ENCODE peak calls at places on chromosomes 13 and 19, in five cellular contexts. D is OCI-LY7, T is tibial nerve, R is IMR-90, P is lung. S is an unnamed sample. For H3K4me1, the result is how much of the 10 kb centered on the place peaks cover.

GRCh38 chr13:80430561-80430960 is 89.6 kb upstream of the SPRY2 start:
- DNase-seq in T (no peak), R (no peak), D (no peak), P (no peak), S (no peak)

GRCh38 chr19:5498817-5499535 is 43.8 kb downstream of the ZNRF4 start:
- DNase-seq in T (no peak), R (no peak), P (no peak), D (no peak), S (no peak)

GRCh38 chr19:45569619-45570421 is 14.8 kb downstream of the OPA3 start:
- DNase-seq in P (peak), T (no peak), D (peak), R (no peak), S (peak)

GRCh38 chr19:49592486-49593232 is 1.7 kb downstream of the PRR12 start:
- DNase-seq in D (peak), P (no peak), R (no peak), T (no peak), S (peak)

GRCh38 chr13:26384587-26384986 is 130.7 kb downstream of the CDK8 start:
- DNase-seq in R (no peak), P (no peak), D (no peak), T (no peak), S (no peak)

GRCh38 chr13:27401210-27401609 is 23.2 kb upstream of the GTF3A start:
- DNase-seq in T (no peak), D (no peak), R (no peak), P (no peak), S (no peak)

GRCh38 chr13:113964251-113964995 is 9.5 kb downstream of the C13orf46 start:
- DNase-seq in R (no peak), D (no peak), P (no peak), T (no peak), S (no peak)

GRCh38 chr13:33164331-33164730 is 121.2 kb downstream of the STARD13 start:
- DNase-seq in P (no peak), D (no peak), R (no peak), T (no peak), S (no peak)

GRCh38 chr13:22311734-22312404 is 641.0 kb downstream of the FGF9 start:
- DNase-seq in T (peak), P (no peak), D (no peak), R (no peak), S (no peak)

GRCh38 chr19:5717215-5717614 is 2.7 kb downstream of the LONP1 start:
- DNase-seq in D (no peak), T (no peak), P (no peak), R (no peak), S (no peak)

GRCh38 chr13:111639196-111639705 is 318.8 kb downstream of the TEX29 start:
- DNase-seq in T (no peak), R (no peak), P (no peak), D (no peak), S (no peak)

GRCh38 chr13:112668924-112669323 is 20.9 kb upstream of the ATP11A start:
- DNase-seq in D (no peak), P (no peak), T (no peak), R (no peak), S (no peak)

GRCh38 chr19:38277969-38278680 is 13.8 kb downstream of the SPINT2 start:
- DNase-seq in P (peak), R (peak), D (no peak), T (no peak), S (peak)

GRCh38 chr13:46542833-46543232 is 10.1 kb upstream of the LRCH1 start:
- DNase-seq in T (no peak), P (no peak), R (no peak), D (no peak), S (no peak)

GRCh38 chr13:101339202-101339601 is 77.1 kb downstream of the NALCN start:
- DNase-seq in P (no peak), T (no peak), D (no peak), R (no peak), S (no peak)

GRCh38 chr13:40963927-40964326 is 55.2 kb downstream of the ELF1 start:
- DNase-seq in R (peak), D (no peak), T (no peak), P (no peak), S (no peak)

GRCh38 chr13:34294483-34295129 is 476.7 kb downstream of the RFC3 start:
- DNase-seq in T (no peak), P (no peak), R (no peak), D (no peak), S (no peak)

GRCh38 chr19:6018786-6019185 is 40.8 kb upstream of the RANBP3 start:
- DNase-seq in T (no peak), D (peak), P (no peak), R (no peak), S (peak)

GRCh38 chr19:38850976-38851621 is 1.3 kb upstream of the HNRNPL start:
- DNase-seq in D (no peak), R (no peak), P (peak), T (no peak), S (peak)

GRCh38 chr13:27918041-27918917 is 1.5 kb upstream of the PDX1 start:
- DNase-seq in R (no peak), T (no peak), P (no peak), D (no peak), S (no peak)

DNA sequence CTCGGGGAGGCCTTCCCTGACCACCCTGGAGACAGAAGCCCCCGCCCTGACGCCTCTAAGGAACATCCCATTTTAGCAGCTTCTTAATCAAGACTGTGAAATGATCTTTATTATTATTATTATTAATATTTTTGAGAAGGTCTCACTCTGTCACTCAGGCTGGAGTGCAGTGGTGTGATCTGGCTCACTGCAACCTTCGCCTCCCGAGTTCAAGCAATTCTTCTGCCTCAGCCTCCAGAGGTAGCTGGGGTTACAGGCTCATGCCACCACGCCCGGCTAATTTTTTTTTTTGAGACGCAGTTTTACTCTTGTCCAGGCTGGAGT is 3.6 kb upstream of the DAND5 start:
- DNase-seq in P (no peak), D (no peak), T (no peak), R (no peak), S (no peak)
- H3K4me3 ChIP-seq in P (no peak), D (peak), T (peak), R (no peak), S (no peak)

DNA sequence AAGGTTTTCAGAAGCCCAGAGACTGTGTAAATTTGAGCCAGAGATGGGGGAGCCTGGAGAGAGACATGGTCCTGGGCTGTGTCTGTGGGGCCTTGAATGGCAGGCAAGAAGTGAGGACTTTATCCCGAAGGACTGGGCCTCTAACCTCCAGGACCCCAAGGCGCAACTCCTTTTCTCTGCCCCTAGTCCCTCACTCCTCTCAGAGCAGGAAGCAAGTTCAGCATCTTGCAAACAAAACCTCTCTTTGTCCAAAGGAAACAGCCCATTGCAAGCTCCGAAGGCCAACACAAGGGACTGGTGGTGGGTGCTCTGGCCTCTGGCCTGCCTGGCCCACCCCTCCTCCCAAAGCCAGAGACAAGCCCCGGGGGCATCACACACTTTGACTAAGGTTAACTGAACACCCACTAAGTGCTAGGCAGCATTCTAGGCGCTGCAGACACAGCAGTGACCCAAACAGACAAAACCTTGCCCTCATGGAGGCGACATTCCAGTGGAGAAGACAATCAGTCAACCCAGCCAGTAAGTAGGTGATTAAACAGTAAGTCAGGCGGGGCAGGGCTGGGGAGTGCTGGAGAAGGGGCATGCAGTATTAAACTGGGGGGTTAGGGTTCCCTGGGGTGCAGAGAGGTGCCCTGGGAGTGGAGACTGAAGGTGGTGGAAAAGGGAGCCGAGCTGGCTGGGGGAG is 31.4 kb upstream of the FXYD3 start:
- DNase-seq in R (no peak), P (no peak), T (no peak), D (peak), S (no peak)
- H3K4me1 ChIP-seq in R (under half), P (under half), T (under half), D (half or more), S (under half)

GRCh38 chr13:44240611-44241010 is 133.0 kb upstream of the SERP2 start:
- DNase-seq in R (no peak), T (no peak), D (no peak), P (no peak), S (no peak)
- H3K4me3 ChIP-seq in R (no peak), T (no peak), D (no peak), P (no peak), S (no peak)

DNA sequence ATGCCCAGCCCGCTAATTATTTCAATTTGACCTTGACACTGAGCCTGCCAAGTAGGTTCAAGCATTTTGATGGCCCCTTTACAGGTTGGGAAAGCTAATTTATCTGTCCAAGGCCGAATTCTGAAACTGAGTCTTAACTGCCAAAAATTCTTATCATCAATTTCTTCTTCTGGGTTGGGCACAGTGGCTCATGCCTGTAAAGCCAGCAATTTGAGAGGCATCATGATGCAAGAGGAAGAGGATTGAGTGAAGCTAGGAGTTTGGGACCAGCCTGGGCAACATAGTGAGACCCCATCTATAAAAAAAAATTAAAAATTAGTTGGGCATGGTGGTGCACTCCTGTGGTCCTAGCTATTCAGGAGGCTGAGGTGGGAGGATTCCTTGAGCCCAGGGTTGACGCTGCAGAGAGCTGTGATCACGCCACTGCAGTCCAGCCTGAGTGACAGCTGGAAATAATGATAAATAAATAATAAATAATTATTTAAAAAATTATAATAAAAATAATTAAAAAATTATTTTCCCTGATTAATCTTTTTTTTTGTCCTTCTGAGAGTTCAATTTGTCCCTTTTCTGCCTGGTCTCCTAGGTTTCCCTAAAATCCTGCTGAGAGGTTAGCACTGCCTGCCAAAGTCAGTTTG is 1.3 kb upstream of the LDLR start:
- DNase-seq in R (no peak), P (no peak), D (no peak), T (no peak), S (no peak)
- H3K4me1 ChIP-seq in R (under half), P (under half), D (under half), T (half or more), S (under half)

GRCh38 chr13:77915676-77916075 is 3.0 kb downstream of the EDNRB start:
- DNase-seq in R (no peak), P (no peak), T (no peak), D (no peak), S (no peak)

GRCh38 chr13:77918391-77919261 is at the start of gene EDNRB:
- DNase-seq in D (no peak), T (peak), R (peak), P (peak), S (peak)

GRCh38 chr13:77919351-77920294 is 992 bp upstream of the EDNRB start:
- DNase-seq in D (no peak), P (peak), R (peak), T (peak), S (peak)

DNA sequence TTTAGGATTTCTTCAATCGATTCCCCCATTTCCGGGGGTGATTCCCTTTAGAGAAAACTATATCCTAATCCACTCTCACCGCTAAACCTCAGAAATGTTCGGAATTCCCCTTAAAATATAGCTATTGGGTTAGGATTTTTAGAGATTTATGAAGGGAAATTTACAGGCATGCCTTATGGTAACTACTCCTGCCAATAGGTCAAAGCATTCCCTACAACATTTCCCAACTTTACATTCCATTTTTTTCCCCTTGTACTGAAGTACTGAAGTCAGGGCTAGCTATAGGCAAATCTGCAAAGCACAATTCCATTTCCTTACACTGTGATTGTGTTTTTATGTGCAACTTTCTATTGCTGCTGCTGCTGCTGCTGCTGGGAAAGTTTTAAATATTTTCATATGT is 2.1 kb downstream of the EDNRB start:
- DNase-seq in R (no peak), T (no peak), P (no peak), D (no peak), S (no peak)
- H3K4me3 ChIP-seq in R (peak), T (peak), P (peak), D (no peak), S (no peak)

DNA sequence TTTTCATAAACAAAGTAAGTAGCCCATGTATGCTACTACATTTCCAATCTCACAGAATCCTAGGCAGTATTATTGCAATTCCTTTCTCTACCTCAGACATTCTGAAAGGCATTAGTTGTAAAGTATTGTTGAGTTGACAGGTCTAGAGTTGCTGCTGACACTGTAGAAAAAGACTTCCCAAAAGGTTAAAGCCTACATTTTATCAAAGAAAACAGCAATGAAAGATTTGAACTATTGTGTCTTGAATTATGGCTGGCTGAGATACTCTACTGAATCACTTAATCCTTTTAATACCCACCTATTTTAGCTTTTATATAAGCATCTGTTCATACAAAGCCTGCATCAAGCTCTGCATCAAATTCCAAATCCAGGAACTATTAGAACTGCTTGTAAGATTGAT is 1082.0 kb downstream of the OLFM4 start:
- DNase-seq in P (no peak), R (no peak), T (no peak), D (no peak), S (no peak)
- H3K4me1 ChIP-seq in P (under half), R (under half), T (under half), D (under half), S (under half)

DNA sequence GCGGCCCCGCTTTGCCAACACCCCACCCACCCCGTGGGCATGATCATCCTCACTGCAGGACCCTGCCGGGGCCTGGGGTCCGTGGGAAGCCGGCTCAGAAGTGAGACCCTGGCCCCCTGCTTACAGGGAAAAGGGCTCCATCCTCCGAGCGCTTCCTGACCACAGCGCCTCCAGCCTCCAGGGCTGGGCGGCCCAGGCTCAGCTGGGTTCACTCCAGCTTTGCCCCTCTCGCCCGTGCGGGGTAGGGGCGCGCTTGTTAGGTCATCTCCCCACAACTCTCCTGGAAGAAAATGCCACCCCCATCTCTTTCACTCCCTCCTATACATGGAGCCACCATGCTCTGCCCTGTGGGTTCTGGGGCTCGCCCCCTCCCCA is 6.6 kb upstream of the C1QTNF9B start:
- DNase-seq in P (no peak), T (no peak), D (no peak), R (no peak), S (no peak)
- H3K4me3 ChIP-seq in P (no peak), T (peak), D (no peak), R (no peak), S (no peak)

GRCh38 chr13:74555291-74556001 is 421.2 kb upstream of the KLF12 start:
- DNase-seq in P (no peak), D (peak), R (no peak), T (no peak), S (peak)
- H3K4me1 ChIP-seq in P (under half), D (under half), R (under half), T (under half), S (under half)

GRCh38 chr19:932647-933552 is 7.1 kb downstream of the ARID3A start:
- DNase-seq in T (peak), R (peak), P (no peak), D (no peak), S (peak)
- H3K4me3 ChIP-seq in T (peak), R (peak), P (no peak), D (no peak), S (peak)